ENCODE peak calls at places on chromosomes 16 and 17, in five cellular contexts. One of them, this sample, is unnamed.

GRCh38 chr17:9907883-9908648 is 3.0 kb upstream of the RCVRN start:
- DNase-seq in CD8-positive, alpha-beta T cell: no peak
- DNase-seq in cardiac muscle cell: no peak
- DNase-seq in fibroblast of lung: peak; percentile 69
- DNase-seq in A549: peak; percentile 57
- DNase-seq in this sample: no peak

GRCh38 chr16:30951785-30952184 is 2.9 kb downstream of the ORAI3 start:
- DNase-seq in CD8-positive, alpha-beta T cell: no peak
- DNase-seq in cardiac muscle cell: peak; percentile 85
- DNase-seq in fibroblast of lung: peak; percentile 91
- DNase-seq in A549: no peak
- DNase-seq in this sample: peak; percentile 98

GRCh38 chr17:9874722-9875121 is 30.3 kb downstream of the RCVRN start:
- DNase-seq in CD8-positive, alpha-beta T cell: no peak
- DNase-seq in cardiac muscle cell: no peak
- DNase-seq in fibroblast of lung: no peak
- DNase-seq in A549: peak; percentile 38
- DNase-seq in this sample: no peak

GRCh38 chr16:12348733-12349704 is 372.5 kb downstream of the SNX29 start:
- DNase-seq in CD8-positive, alpha-beta T cell: no peak
- DNase-seq in cardiac muscle cell: no peak
- DNase-seq in fibroblast of lung: no peak
- DNase-seq in A549: no peak
- DNase-seq in this sample: no peak

GRCh38 chr16:52549011-52549692 is 2.2 kb upstream of the TOX3 start:
- DNase-seq in CD8-positive, alpha-beta T cell: no peak
- DNase-seq in cardiac muscle cell: peak; percentile 11
- DNase-seq in fibroblast of lung: peak; percentile 24
- DNase-seq in A549: peak; percentile 21
- DNase-seq in this sample: no peak

GRCh38 chr16:83689385-83689831 is 118.4 kb upstream of the HSBP1 start:
- DNase-seq in CD8-positive, alpha-beta T cell: no peak
- DNase-seq in cardiac muscle cell: peak; percentile 96
- DNase-seq in fibroblast of lung: peak; percentile 92
- DNase-seq in A549: no peak
- DNase-seq in this sample: peak; percentile 94

GRCh38 chr17:19867654-19868395 is at the start of gene ULK2:
- DNase-seq in CD8-positive, alpha-beta T cell: peak; percentile 42
- DNase-seq in cardiac muscle cell: peak; percentile 87
- DNase-seq in fibroblast of lung: peak; percentile 80
- DNase-seq in A549: peak; percentile 90
- DNase-seq in this sample: peak; percentile 72

GRCh38 chr17:78379134-78379497 is 667 bp downstream of the PGS1 start:
- DNase-seq in CD8-positive, alpha-beta T cell: no peak
- DNase-seq in cardiac muscle cell: peak; percentile 83
- DNase-seq in fibroblast of lung: peak; percentile 83
- DNase-seq in A549: no peak
- DNase-seq in this sample: peak; percentile 85

GRCh38 chr17:37506678-37507077 is 17.0 kb downstream of the DUSP14 start:
- DNase-seq in CD8-positive, alpha-beta T cell: no peak
- DNase-seq in cardiac muscle cell: peak; percentile 40
- DNase-seq in fibroblast of lung: peak; percentile 36
- DNase-seq in A549: peak; percentile 76
- DNase-seq in this sample: no peak

GRCh38 chr17:17874478-17874877 is 37.7 kb upstream of the SREBF1 start:
- DNase-seq in CD8-positive, alpha-beta T cell: no peak
- DNase-seq in cardiac muscle cell: peak; percentile 4
- DNase-seq in fibroblast of lung: peak; percentile 75
- DNase-seq in A549: peak; percentile 22
- DNase-seq in this sample: peak; percentile 51

GRCh38 chr16:31474173-31474714 is 2.3 kb downstream of the TGFB1I1 start:
- DNase-seq in CD8-positive, alpha-beta T cell: no peak
- DNase-seq in cardiac muscle cell: peak; percentile 69
- DNase-seq in fibroblast of lung: peak; percentile 90
- DNase-seq in A549: peak; percentile 30
- DNase-seq in this sample: peak; percentile 49

GRCh38 chr16:80231888-80232287 is 308.9 kb upstream of the DYNLRB2 start:
- DNase-seq in CD8-positive, alpha-beta T cell: no peak
- DNase-seq in cardiac muscle cell: peak; percentile 1
- DNase-seq in fibroblast of lung: peak; percentile 75
- DNase-seq in A549: no peak
- DNase-seq in this sample: peak; percentile 58

GRCh38 chr17:42673885-42674754 is 2.7 kb downstream of the PLEKHH3 start:
- DNase-seq in CD8-positive, alpha-beta T cell: peak; percentile 30
- DNase-seq in cardiac muscle cell: peak; percentile 89
- DNase-seq in fibroblast of lung: peak; percentile 82
- DNase-seq in A549: peak; percentile 66
- DNase-seq in this sample: peak; percentile 64

GRCh38 chr17:11944587-11944986 is 52.7 kb downstream of the ZNF18 start:
- DNase-seq in CD8-positive, alpha-beta T cell: no peak
- DNase-seq in cardiac muscle cell: no peak
- DNase-seq in fibroblast of lung: no peak
- DNase-seq in A549: peak; percentile 26
- DNase-seq in this sample: no peak

GRCh38 chr17:58336456-58337094 is 8.0 kb upstream of the TSPOAP1 start:
- DNase-seq in CD8-positive, alpha-beta T cell: no peak
- DNase-seq in cardiac muscle cell: peak; percentile 49
- DNase-seq in fibroblast of lung: peak; percentile 75
- DNase-seq in A549: no peak
- DNase-seq in this sample: peak; percentile 43

GRCh38 chr17:57589151-57590034 is 155.7 kb downstream of the CCDC182 start:
- DNase-seq in CD8-positive, alpha-beta T cell: no peak
- DNase-seq in cardiac muscle cell: no peak
- DNase-seq in fibroblast of lung: no peak
- DNase-seq in A549: no peak
- DNase-seq in this sample: peak; percentile 30

GRCh38 chr16:68298907-68299515 is 11.7 kb downstream of the SLC7A6OS start:
- DNase-seq in CD8-positive, alpha-beta T cell: no peak
- DNase-seq in cardiac muscle cell: peak; percentile 78
- DNase-seq in fibroblast of lung: peak; percentile 73
- DNase-seq in A549: no peak
- DNase-seq in this sample: peak; percentile 77

GRCh38 chr17:63836811-63837210 is 5.7 kb downstream of the SMARCD2 start:
- DNase-seq in CD8-positive, alpha-beta T cell: no peak
- DNase-seq in cardiac muscle cell: no peak
- DNase-seq in fibroblast of lung: no peak
- DNase-seq in A549: no peak
- DNase-seq in this sample: no peak

GRCh38 chr17:63833026-63833740 is 5.7 kb upstream of the FTSJ3 start:
- DNase-seq in CD8-positive, alpha-beta T cell: no peak
- DNase-seq in cardiac muscle cell: no peak
- DNase-seq in fibroblast of lung: no peak
- DNase-seq in A549: no peak
- DNase-seq in this sample: no peak

GRCh38 chr17:63834431-63835166 is 7.1 kb upstream of the FTSJ3 start:
- DNase-seq in CD8-positive, alpha-beta T cell: peak; percentile 54
- DNase-seq in cardiac muscle cell: peak; percentile 85
- DNase-seq in fibroblast of lung: peak; percentile 80
- DNase-seq in A549: peak; percentile 95
- DNase-seq in this sample: peak; percentile 82

GRCh38 chr17:63833741-63834373 is 6.4 kb upstream of the FTSJ3 start:
- DNase-seq in CD8-positive, alpha-beta T cell: no peak
- DNase-seq in cardiac muscle cell: no peak
- DNase-seq in fibroblast of lung: no peak
- DNase-seq in A549: no peak
- DNase-seq in this sample: no peak

GRCh38 chr17:63835167-63835720 is 7.2 kb downstream of the SMARCD2 start:
- DNase-seq in CD8-positive, alpha-beta T cell: no peak
- DNase-seq in cardiac muscle cell: no peak
- DNase-seq in fibroblast of lung: no peak
- DNase-seq in A549: no peak
- DNase-seq in this sample: no peak
- TF ChIP-seq CTCF in CD8-positive, alpha-beta T cell: no peak
- TF ChIP-seq CTCF in cardiac muscle cell: no peak
- TF ChIP-seq CTCF in fibroblast of lung: no peak
- TF ChIP-seq CTCF in A549: peak; percentile 24
- TF ChIP-seq CTCF in this sample: no peak

GRCh38 chr16:3998793-3999478 is 117.3 kb downstream of the ADCY9 start:
- DNase-seq in CD8-positive, alpha-beta T cell: no peak
- DNase-seq in cardiac muscle cell: peak; percentile 73
- DNase-seq in fibroblast of lung: peak; percentile 48
- DNase-seq in A549: peak; percentile 51
- DNase-seq in this sample: peak; percentile 69
- TF ChIP-seq CTCF in CD8-positive, alpha-beta T cell: no peak
- TF ChIP-seq CTCF in cardiac muscle cell: peak; percentile 9
- TF ChIP-seq CTCF in fibroblast of lung: no peak
- TF ChIP-seq CTCF in A549: no peak
- TF ChIP-seq CTCF in this sample: peak; percentile 35

DNA sequence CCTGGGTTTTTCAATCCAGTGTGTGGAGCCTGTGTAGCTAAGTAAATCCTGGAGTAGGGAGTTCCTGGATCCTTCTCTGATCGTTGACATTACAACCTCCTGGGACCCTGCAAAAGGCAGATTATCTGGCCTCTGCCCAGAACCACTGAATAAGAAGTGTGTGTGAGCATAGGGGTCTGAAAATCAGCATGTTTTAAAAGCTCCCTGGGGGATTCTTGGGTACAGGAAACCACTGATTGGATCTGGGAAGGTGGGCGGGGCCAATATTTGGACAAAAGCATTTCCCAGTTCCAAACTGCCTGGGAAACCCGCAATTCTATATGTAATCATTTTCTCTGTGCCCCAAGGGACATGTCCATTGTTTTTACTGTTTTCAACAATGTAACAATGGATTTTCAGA is 27.2 kb upstream of the BEAN1 start:
- DNase-seq in CD8-positive, alpha-beta T cell: no peak
- DNase-seq in cardiac muscle cell: peak; percentile 77
- DNase-seq in fibroblast of lung: no peak
- DNase-seq in A549: no peak
- DNase-seq in this sample: peak; percentile 67
- TF ChIP-seq CTCF in CD8-positive, alpha-beta T cell: no peak
- TF ChIP-seq CTCF in cardiac muscle cell: no peak
- TF ChIP-seq CTCF in fibroblast of lung: no peak
- TF ChIP-seq CTCF in A549: no peak
- TF ChIP-seq CTCF in this sample: no peak

GRCh38 chr17:43839670-43840101 is 6.7 kb upstream of the MPP3 start:
- DNase-seq in CD8-positive, alpha-beta T cell: no peak
- DNase-seq in cardiac muscle cell: no peak
- DNase-seq in fibroblast of lung: no peak
- DNase-seq in A549: peak; percentile 88
- DNase-seq in this sample: no peak

GRCh38 chr17:43844241-43844640 is 2.7 kb upstream of the CD300LG start:
- DNase-seq in CD8-positive, alpha-beta T cell: no peak
- DNase-seq in cardiac muscle cell: no peak
- DNase-seq in fibroblast of lung: no peak
- DNase-seq in A549: no peak
- DNase-seq in this sample: no peak

GRCh38 chr17:43845772-43846171 is 1.2 kb upstream of the CD300LG start:
- DNase-seq in CD8-positive, alpha-beta T cell: no peak
- DNase-seq in cardiac muscle cell: no peak
- DNase-seq in fibroblast of lung: no peak
- DNase-seq in A549: no peak
- DNase-seq in this sample: no peak

GRCh38 chr17:43842975-43843325 is 4.0 kb upstream of the CD300LG start:
- DNase-seq in CD8-positive, alpha-beta T cell: no peak
- DNase-seq in cardiac muscle cell: no peak
- DNase-seq in fibroblast of lung: no peak
- DNase-seq in A549: no peak
- DNase-seq in this sample: no peak

GRCh38 chr17:43840814-43841213 is 6.2 kb upstream of the CD300LG start:
- DNase-seq in CD8-positive, alpha-beta T cell: no peak
- DNase-seq in cardiac muscle cell: peak; percentile 73
- DNase-seq in fibroblast of lung: peak; percentile 18
- DNase-seq in A549: peak; percentile 67
- DNase-seq in this sample: peak; percentile 37
- TF ChIP-seq CTCF in CD8-positive, alpha-beta T cell: no peak
- TF ChIP-seq CTCF in cardiac muscle cell: peak; percentile 53
- TF ChIP-seq CTCF in fibroblast of lung: peak; percentile 43
- TF ChIP-seq CTCF in A549: peak; percentile 38
- TF ChIP-seq CTCF in this sample: no peak

GRCh38 chr16:70805787-70806186 is 4.8 kb upstream of the VAC14 start:
- DNase-seq in CD8-positive, alpha-beta T cell: no peak
- DNase-seq in cardiac muscle cell: peak; percentile 49
- DNase-seq in fibroblast of lung: peak; percentile 25
- DNase-seq in A549: no peak
- DNase-seq in this sample: peak; percentile 49

GRCh38 chr16:70804729-70805169 is 3.8 kb upstream of the VAC14 start:
- DNase-seq in CD8-positive, alpha-beta T cell: no peak
- DNase-seq in cardiac muscle cell: no peak
- DNase-seq in fibroblast of lung: no peak
- DNase-seq in A549: no peak
- DNase-seq in this sample: no peak

GRCh38 chr16:70805380-70805779 is 4.4 kb upstream of the VAC14 start:
- DNase-seq in CD8-positive, alpha-beta T cell: no peak
- DNase-seq in cardiac muscle cell: no peak
- DNase-seq in fibroblast of lung: no peak
- DNase-seq in A549: no peak
- DNase-seq in this sample: no peak

GRCh38 chr16:70809392-70810060 is 8.6 kb upstream of the VAC14 start:
- DNase-seq in CD8-positive, alpha-beta T cell: no peak
- DNase-seq in cardiac muscle cell: no peak
- DNase-seq in fibroblast of lung: no peak
- DNase-seq in A549: no peak
- DNase-seq in this sample: no peak

DNA sequence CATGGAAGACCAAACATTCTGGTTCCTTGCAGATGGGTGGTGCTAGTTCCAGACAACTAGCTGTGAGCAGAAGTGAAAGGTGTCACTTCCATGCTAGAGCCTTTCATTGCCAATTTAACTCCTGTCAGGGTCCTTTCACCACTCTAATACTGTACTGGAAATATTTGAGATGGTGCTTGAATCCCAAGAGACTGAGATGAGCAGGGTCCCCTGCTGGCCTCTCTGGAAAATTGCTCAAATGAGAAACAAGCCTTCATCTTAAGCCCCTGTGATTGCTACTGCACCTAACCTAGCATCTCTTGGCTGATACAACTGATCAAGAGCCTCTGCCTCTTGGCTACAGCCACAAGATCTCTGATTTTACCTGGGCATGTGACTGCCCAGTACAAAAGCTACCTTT is 7.4 kb upstream of the VAC14 start:
- DNase-seq in CD8-positive, alpha-beta T cell: no peak
- DNase-seq in cardiac muscle cell: no peak
- DNase-seq in fibroblast of lung: no peak
- DNase-seq in A549: no peak
- DNase-seq in this sample: no peak
- TF ChIP-seq CTCF in CD8-positive, alpha-beta T cell: no peak
- TF ChIP-seq CTCF in cardiac muscle cell: no peak
- TF ChIP-seq CTCF in fibroblast of lung: peak; percentile 17
- TF ChIP-seq CTCF in A549: no peak
- TF ChIP-seq CTCF in this sample: peak; percentile 8

GRCh38 chr17:6231886-6232767 is 161.9 kb downstream of the WSCD1 start:
- DNase-seq in CD8-positive, alpha-beta T cell: no peak
- DNase-seq in cardiac muscle cell: peak; percentile 2
- DNase-seq in fibroblast of lung: peak; percentile 3
- DNase-seq in A549: no peak
- DNase-seq in this sample: no peak
- TF ChIP-seq CTCF in CD8-positive, alpha-beta T cell: no peak
- TF ChIP-seq CTCF in cardiac muscle cell: no peak
- TF ChIP-seq CTCF in fibroblast of lung: no peak
- TF ChIP-seq CTCF in A549: no peak
- TF ChIP-seq CTCF in this sample: no peak

DNA sequence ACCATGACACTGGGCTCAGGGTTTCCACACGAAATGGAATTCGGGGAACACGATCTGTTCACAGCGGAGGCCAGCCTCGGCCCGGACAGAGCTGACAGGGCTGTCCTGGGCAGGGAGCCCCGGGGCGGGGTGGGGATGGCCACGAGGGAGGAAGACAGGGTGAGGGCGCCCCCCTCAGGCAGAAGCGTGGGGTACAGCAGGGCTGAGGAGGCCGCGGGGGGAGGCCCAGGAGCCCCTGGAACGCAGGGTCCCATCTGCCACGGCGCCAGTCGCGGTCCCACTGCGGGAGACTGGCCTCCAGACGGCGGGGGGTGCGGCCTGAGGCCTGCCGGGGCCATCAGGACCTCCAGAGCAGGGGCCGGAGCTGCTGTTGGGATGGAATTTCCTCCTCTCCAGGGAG is 75.9 kb downstream of the LMF1 start:
- DNase-seq in CD8-positive, alpha-beta T cell: peak; percentile 15
- DNase-seq in cardiac muscle cell: no peak
- DNase-seq in fibroblast of lung: no peak
- DNase-seq in A549: no peak
- DNase-seq in this sample: no peak
- TF ChIP-seq CTCF in CD8-positive, alpha-beta T cell: peak; percentile 15
- TF ChIP-seq CTCF in cardiac muscle cell: no peak
- TF ChIP-seq CTCF in fibroblast of lung: no peak
- TF ChIP-seq CTCF in A549: no peak
- TF ChIP-seq CTCF in this sample: no peak

This sample was measured in fibroblast of the aortic adventitia.